ENCODE peak calls at places on chromosomes 1 and 21, in five cellular contexts. M, D, G, U and C are unnamed samples.

GRCh38 chr1:221751267-221751887 is 9.5 kb upstream of the DUSP10 start:
- DNase-seq in U (no peak), D (no peak), M (no peak), G (no peak), C (no peak)

GRCh38 chr1:67590329-67590728 is 94.7 kb upstream of the GADD45A start:
- DNase-seq in D (no peak), U (peak), G (peak), M (peak), C (no peak)

GRCh38 chr1:42756956-42757891 is 9.6 kb downstream of the P3H1 start:
- DNase-seq in D (peak), G (no peak), M (no peak), U (peak), C (peak)

GRCh38 chr1:205319081-205320018 is 2.2 kb downstream of the NUAK2 start:
- DNase-seq in D (no peak), G (peak), U (peak), M (peak), C (no peak)

GRCh38 chr1:202283991-202284390 is 57.7 kb downstream of the UBE2T start:
- DNase-seq in G (no peak), U (peak), D (no peak), M (no peak), C (no peak)

GRCh38 chr1:8409107-8409506 is 91.2 kb downstream of the SLC45A1 start:
- DNase-seq in D (no peak), G (no peak), M (no peak), U (peak), C (peak)

GRCh38 chr1:92211166-92211565 is 6.5 kb upstream of the C1orf146 start:
- DNase-seq in M (no peak), U (peak), G (no peak), D (no peak), C (no peak)

GRCh38 chr1:184748767-184749166 is 5.9 kb downstream of the EDEM3 start:
- DNase-seq in G (no peak), M (no peak), U (no peak), D (no peak), C (no peak)

GRCh38 chr21:34737115-34737514 is 68.3 kb downstream of the CLIC6 start:
- DNase-seq in U (no peak), G (no peak), M (no peak), D (no peak), C (no peak)

GRCh38 chr1:78003882-78004718 is 639 bp upstream of the DNAJB4 start:
- DNase-seq in U (peak), G (peak), M (peak), D (peak), C (peak)

GRCh38 chr1:152411144-152411543 is 2.9 kb downstream of the CRNN start:
- DNase-seq in G (no peak), M (no peak), U (no peak), D (no peak), C (no peak)

GRCh38 chr1:22428672-22429071 is 23.0 kb upstream of the ZBTB40 start:
- DNase-seq in M (no peak), D (peak), U (peak), G (no peak), C (peak)

GRCh38 chr1:14545422-14546025 is 53.0 kb upstream of the KAZN start:
- DNase-seq in G (no peak), M (no peak), U (no peak), D (no peak), C (no peak)

GRCh38 chr1:108877858-108878257 is 1.1 kb downstream of the GPSM2 start:
- DNase-seq in U (no peak), D (no peak), G (no peak), M (no peak), C (no peak)

GRCh38 chr1:231867607-231868006 is 241.0 kb downstream of the DISC1 start:
- DNase-seq in G (no peak), D (no peak), U (peak), M (no peak), C (no peak)

GRCh38 chr1:55541296-55541695 is 326.1 kb upstream of the USP24 start:
- DNase-seq in M (no peak), G (no peak), D (no peak), U (no peak), C (no peak)

GRCh38 chr1:204941415-204942338 is 71.0 kb downstream of the NFASC start:
- DNase-seq in G (peak), M (peak), U (peak), D (peak), C (peak)

DNA sequence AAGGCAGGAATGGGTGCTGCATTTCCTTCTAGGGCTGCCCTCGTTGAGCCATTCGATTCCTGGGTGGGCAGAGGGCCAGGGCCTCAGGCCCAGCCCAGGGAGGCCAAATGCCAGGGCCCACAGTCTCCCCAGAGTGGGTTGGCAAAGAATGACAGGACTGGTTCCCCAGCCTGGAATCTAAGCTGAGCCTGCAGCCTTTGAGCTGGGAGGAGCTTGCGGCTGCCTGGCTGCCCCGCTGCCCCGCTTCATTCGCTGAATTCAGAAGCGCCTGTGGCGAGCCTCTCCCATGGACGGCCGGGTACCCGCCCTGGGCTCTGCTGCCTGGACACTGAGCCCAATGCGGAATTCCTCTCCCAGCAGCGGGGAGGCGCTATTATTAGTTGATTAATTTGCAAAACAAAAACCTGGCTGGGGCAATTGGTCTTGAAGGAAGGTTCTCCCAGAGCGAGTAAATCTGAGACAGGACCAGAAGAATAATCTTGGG is 32.3 kb upstream of the TARDBP start:
- DNase-seq in U (peak), M (peak), G (peak), D (no peak), C (no peak)
- TF ChIP-seq CTCF in U (peak), M (peak), G (peak), D (peak), C (peak)

GRCh38 chr1:62500210-62500609 is 63.4 kb downstream of the USP1 start:
- DNase-seq in U (no peak), D (no peak), G (no peak), M (no peak), C (no peak)
- TF ChIP-seq CTCF in U (no peak), D (no peak), G (no peak), M (no peak), C (no peak)

DNA sequence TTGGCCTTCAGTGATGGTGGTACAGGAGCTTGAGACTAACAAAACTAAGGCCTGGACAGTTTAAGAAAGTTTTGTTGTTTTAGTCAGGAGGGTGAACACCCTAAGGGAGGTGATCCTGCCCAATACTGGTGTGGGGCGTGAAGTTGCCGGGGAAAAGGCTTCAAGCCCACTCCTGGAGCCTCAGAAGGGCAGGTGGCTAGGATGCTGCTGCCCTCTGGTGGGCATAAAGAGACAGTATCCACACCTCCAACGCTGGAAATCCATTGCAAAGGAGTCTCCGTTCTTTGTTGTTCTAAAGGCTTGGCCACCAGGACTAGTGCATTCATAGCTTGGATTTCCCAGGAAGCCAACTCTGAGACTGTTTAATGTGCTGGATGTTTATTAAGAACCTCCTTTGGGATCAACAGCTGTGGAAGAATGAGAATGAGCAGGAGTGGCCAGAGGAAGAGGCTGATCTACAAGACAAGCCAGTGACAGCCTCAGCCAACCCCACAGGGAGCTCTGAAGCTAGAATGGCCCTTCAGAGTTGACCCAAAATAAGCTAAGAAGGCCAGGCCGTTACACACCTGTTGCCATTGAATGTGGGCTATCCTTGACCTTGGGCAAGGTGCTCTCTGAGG is 8.2 kb upstream of the C1orf216 start:
- DNase-seq in D (peak), U (peak), G (peak), M (peak), C (peak)
- TF ChIP-seq CTCF in D (peak), U (peak), G (peak), M (peak), C (peak)

GRCh38 chr1:203346060-203346754 is 4.7 kb downstream of the FMOD start:
- DNase-seq in M (peak), G (no peak), D (no peak), U (no peak), C (no peak)

GRCh38 chr1:203340112-203340804 is 10.7 kb downstream of the FMOD start:
- DNase-seq in U (peak), G (peak), M (peak), D (peak), C (peak)

GRCh38 chr1:203343956-203344355 is 7.0 kb downstream of the FMOD start:
- DNase-seq in D (no peak), G (no peak), M (no peak), U (no peak), C (no peak)

GRCh38 chr1:203338335-203339036 is 12.4 kb downstream of the FMOD start:
- DNase-seq in U (peak), D (peak), G (peak), M (peak), C (peak)

GRCh38 chr1:203342192-203342940 is 8.6 kb downstream of the FMOD start:
- DNase-seq in M (peak), D (peak), U (peak), G (peak), C (peak)
- TF ChIP-seq CTCF in M (peak), D (peak), U (peak), G (peak), C (peak)

GRCh38 chr1:79353224-79353623 is 346.7 kb upstream of the ADGRL4 start:
- DNase-seq in G (peak), U (peak), M (no peak), D (peak), C (peak)
- TF ChIP-seq CTCF in G (peak), U (peak), M (no peak), D (peak), C (peak)

GRCh38 chr1:89149976-89150375 is 24.1 kb upstream of the GBP2 start:
- DNase-seq in D (no peak), G (no peak), M (no peak), U (no peak), C (no peak)

GRCh38 chr1:89147707-89148106 is 21.8 kb upstream of the GBP2 start:
- DNase-seq in D (no peak), M (no peak), U (no peak), G (no peak), C (no peak)

GRCh38 chr1:89148259-89148658 is 22.3 kb upstream of the GBP2 start:
- DNase-seq in M (no peak), U (no peak), D (no peak), G (no peak), C (no peak)

GRCh38 chr1:89151021-89151420 is 24.8 kb downstream of the GBP7 start:
- DNase-seq in M (no peak), G (no peak), U (no peak), D (no peak), C (no peak)

GRCh38 chr1:89149229-89149628 is 23.3 kb upstream of the GBP2 start:
- DNase-seq in U (peak), M (peak), G (no peak), D (no peak), C (no peak)
- TF ChIP-seq CTCF in U (peak), M (peak), G (no peak), D (no peak), C (no peak)

GRCh38 chr1:112431038-112431437 is 35.0 kb downstream of the CTTNBP2NL start:
- DNase-seq in G (no peak), M (no peak), U (no peak), D (no peak), C (no peak)
- TF ChIP-seq CTCF in G (no peak), M (no peak), U (no peak), D (no peak), C (no peak)